ENCODE peak calls at places on chromosomes 16 and 17, in eight cellular contexts. One of them, this sample, is unnamed.

GRCh38 chr17:18963126-18964017 is 11.4 kb downstream of the SLC5A10 start:
- DNase-seq in NCI-H345: no peak
- DNase-seq in cardiac fibroblast: peak; percentile 5
- DNase-seq in stimulated activated CD4-positive, alpha-beta T cell treated with anti-CD3 and anti-CD28 coated beads, TNF-alpha, amount 100 ng/mL, for 24 hours: no peak
- DNase-seq in fibroblast of mammary gland: peak; percentile 36
- DNase-seq in AG08395: peak; percentile 20
- DNase-seq in upper lobe of right lung: no peak
- DNase-seq in DMS153: no peak
- DNase-seq in this sample: no peak

GRCh38 chr17:77308768-77309726 is 168.3 kb downstream of the SEC14L1 start:
- DNase-seq in stimulated activated CD4-positive, alpha-beta T cell treated with anti-CD3 and anti-CD28 coated beads, TNF-alpha, amount 100 ng/mL, for 24 hours: no peak
- DNase-seq in AG08395: peak; percentile 88
- DNase-seq in DMS153: no peak
- DNase-seq in NCI-H345: no peak
- DNase-seq in cardiac fibroblast: peak; percentile 78
- DNase-seq in fibroblast of mammary gland: peak; percentile 90
- DNase-seq in upper lobe of right lung: peak; percentile 78
- DNase-seq in this sample: no peak

GRCh38 chr17:39095309-39095686 is 56.1 kb downstream of the PLXDC1 start:
- DNase-seq in cardiac fibroblast: peak; percentile 57
- DNase-seq in DMS153: no peak
- DNase-seq in fibroblast of mammary gland: peak; percentile 30
- DNase-seq in AG08395: peak; percentile 75
- DNase-seq in upper lobe of right lung: no peak
- DNase-seq in stimulated activated CD4-positive, alpha-beta T cell treated with anti-CD3 and anti-CD28 coated beads, TNF-alpha, amount 100 ng/mL, for 24 hours: no peak
- DNase-seq in NCI-H345: no peak
- DNase-seq in this sample: no peak

GRCh38 chr16:3023415-3023668 is 400 bp downstream of the HCFC1R1 start:
- DNase-seq in NCI-H345: peak; percentile 59
- DNase-seq in fibroblast of mammary gland: peak; percentile 74
- DNase-seq in upper lobe of right lung: no peak
- DNase-seq in stimulated activated CD4-positive, alpha-beta T cell treated with anti-CD3 and anti-CD28 coated beads, TNF-alpha, amount 100 ng/mL, for 24 hours: no peak
- DNase-seq in AG08395: peak; percentile 64
- DNase-seq in cardiac fibroblast: peak; percentile 82
- DNase-seq in DMS153: no peak
- DNase-seq in this sample: no peak

GRCh38 chr17:6780886-6781285 is 4.9 kb downstream of the FBXO39 start:
- DNase-seq in cardiac fibroblast: no peak
- DNase-seq in fibroblast of mammary gland: no peak
- DNase-seq in upper lobe of right lung: no peak
- DNase-seq in stimulated activated CD4-positive, alpha-beta T cell treated with anti-CD3 and anti-CD28 coated beads, TNF-alpha, amount 100 ng/mL, for 24 hours: no peak
- DNase-seq in DMS153: no peak
- DNase-seq in NCI-H345: no peak
- DNase-seq in AG08395: no peak
- DNase-seq in this sample: no peak

GRCh38 chr16:89093602-89094251 is at the start of gene ACSF3:
- DNase-seq in upper lobe of right lung: peak; percentile 86
- DNase-seq in cardiac fibroblast: peak; percentile 46
- DNase-seq in AG08395: peak; percentile 88
- DNase-seq in fibroblast of mammary gland: peak; percentile 45
- DNase-seq in stimulated activated CD4-positive, alpha-beta T cell treated with anti-CD3 and anti-CD28 coated beads, TNF-alpha, amount 100 ng/mL, for 24 hours: peak; percentile 55
- DNase-seq in DMS153: no peak
- DNase-seq in NCI-H345: peak; percentile 42
- DNase-seq in this sample: no peak

GRCh38 chr17:7426896-7427488 is 1.6 kb downstream of the SPEM2 start:
- DNase-seq in upper lobe of right lung: no peak
- DNase-seq in fibroblast of mammary gland: no peak
- DNase-seq in cardiac fibroblast: no peak
- DNase-seq in NCI-H345: no peak
- DNase-seq in DMS153: no peak
- DNase-seq in stimulated activated CD4-positive, alpha-beta T cell treated with anti-CD3 and anti-CD28 coated beads, TNF-alpha, amount 100 ng/mL, for 24 hours: no peak
- DNase-seq in AG08395: no peak
- DNase-seq in this sample: no peak

GRCh38 chr16:29757950-29758466 is 12.2 kb upstream of the C16orf54 start:
- DNase-seq in DMS153: no peak
- DNase-seq in upper lobe of right lung: no peak
- DNase-seq in AG08395: no peak
- DNase-seq in cardiac fibroblast: peak; percentile 51
- DNase-seq in stimulated activated CD4-positive, alpha-beta T cell treated with anti-CD3 and anti-CD28 coated beads, TNF-alpha, amount 100 ng/mL, for 24 hours: no peak
- DNase-seq in fibroblast of mammary gland: peak; percentile 56
- DNase-seq in NCI-H345: no peak
- DNase-seq in this sample: no peak

GRCh38 chr16:1752853-1753252 is 18.5 kb downstream of the NME3 start:
- DNase-seq in DMS153: no peak
- DNase-seq in fibroblast of mammary gland: no peak
- DNase-seq in stimulated activated CD4-positive, alpha-beta T cell treated with anti-CD3 and anti-CD28 coated beads, TNF-alpha, amount 100 ng/mL, for 24 hours: no peak
- DNase-seq in upper lobe of right lung: no peak
- DNase-seq in AG08395: no peak
- DNase-seq in cardiac fibroblast: no peak
- DNase-seq in NCI-H345: no peak
- DNase-seq in this sample: no peak

GRCh38 chr16:61858996-61859395 is 177.2 kb downstream of the CDH8 start:
- DNase-seq in stimulated activated CD4-positive, alpha-beta T cell treated with anti-CD3 and anti-CD28 coated beads, TNF-alpha, amount 100 ng/mL, for 24 hours: no peak
- DNase-seq in cardiac fibroblast: peak; percentile 66
- DNase-seq in AG08395: peak; percentile 61
- DNase-seq in fibroblast of mammary gland: no peak
- DNase-seq in DMS153: no peak
- DNase-seq in NCI-H345: no peak
- DNase-seq in upper lobe of right lung: no peak
- DNase-seq in this sample: no peak

GRCh38 chr17:73630531-73630930 is 13.7 kb downstream of the SDK2 start:
- DNase-seq in stimulated activated CD4-positive, alpha-beta T cell treated with anti-CD3 and anti-CD28 coated beads, TNF-alpha, amount 100 ng/mL, for 24 hours: no peak
- DNase-seq in AG08395: no peak
- DNase-seq in cardiac fibroblast: no peak
- DNase-seq in NCI-H345: no peak
- DNase-seq in upper lobe of right lung: peak; percentile 45
- DNase-seq in DMS153: no peak
- DNase-seq in fibroblast of mammary gland: no peak
- DNase-seq in this sample: no peak

GRCh38 chr17:32998893-32999240 is 7.2 kb downstream of the SPACA3 start:
- DNase-seq in cardiac fibroblast: peak; percentile 61
- DNase-seq in NCI-H345: no peak
- DNase-seq in DMS153: no peak
- DNase-seq in AG08395: peak; percentile 81
- DNase-seq in upper lobe of right lung: no peak
- DNase-seq in stimulated activated CD4-positive, alpha-beta T cell treated with anti-CD3 and anti-CD28 coated beads, TNF-alpha, amount 100 ng/mL, for 24 hours: no peak
- DNase-seq in fibroblast of mammary gland: peak; percentile 72
- DNase-seq in this sample: no peak

GRCh38 chr17:76811028-76811427 is 57.2 kb upstream of the MGAT5B start:
- DNase-seq in upper lobe of right lung: no peak
- DNase-seq in stimulated activated CD4-positive, alpha-beta T cell treated with anti-CD3 and anti-CD28 coated beads, TNF-alpha, amount 100 ng/mL, for 24 hours: no peak
- DNase-seq in NCI-H345: peak; percentile 55
- DNase-seq in DMS153: no peak
- DNase-seq in cardiac fibroblast: no peak
- DNase-seq in AG08395: no peak
- DNase-seq in fibroblast of mammary gland: no peak
- DNase-seq in this sample: peak; percentile 42

GRCh38 chr16:75340715-75341500 is 89.5 kb upstream of the BCAR1 start:
- DNase-seq in AG08395: peak; percentile 46
- DNase-seq in NCI-H345: no peak
- DNase-seq in DMS153: no peak
- DNase-seq in cardiac fibroblast: peak; percentile 37
- DNase-seq in upper lobe of right lung: no peak
- DNase-seq in fibroblast of mammary gland: peak; percentile 26
- DNase-seq in stimulated activated CD4-positive, alpha-beta T cell treated with anti-CD3 and anti-CD28 coated beads, TNF-alpha, amount 100 ng/mL, for 24 hours: no peak
- DNase-seq in this sample: no peak

GRCh38 chr16:11796227-11797165 is 562 bp downstream of the ZC3H7A start:
- DNase-seq in upper lobe of right lung: peak; percentile 85
- DNase-seq in stimulated activated CD4-positive, alpha-beta T cell treated with anti-CD3 and anti-CD28 coated beads, TNF-alpha, amount 100 ng/mL, for 24 hours: no peak
- DNase-seq in cardiac fibroblast: peak; percentile 57
- DNase-seq in NCI-H345: peak; percentile 12
- DNase-seq in DMS153: no peak
- DNase-seq in AG08395: peak; percentile 56
- DNase-seq in fibroblast of mammary gland: peak; percentile 46
- DNase-seq in this sample: no peak

GRCh38 chr17:30021708-30022317 is 80.4 kb downstream of the EFCAB5 start:
- DNase-seq in cardiac fibroblast: peak; percentile 73
- DNase-seq in upper lobe of right lung: no peak
- DNase-seq in DMS153: no peak
- DNase-seq in NCI-H345: peak; percentile 53
- DNase-seq in AG08395: peak; percentile 64
- DNase-seq in stimulated activated CD4-positive, alpha-beta T cell treated with anti-CD3 and anti-CD28 coated beads, TNF-alpha, amount 100 ng/mL, for 24 hours: peak; percentile 7
- DNase-seq in fibroblast of mammary gland: peak; percentile 61
- DNase-seq in this sample: peak; percentile 57

GRCh38 chr16:87945351-87946042 is 5.7 kb upstream of the BANP start:
- DNase-seq in cardiac fibroblast: peak; percentile 69
- DNase-seq in stimulated activated CD4-positive, alpha-beta T cell treated with anti-CD3 and anti-CD28 coated beads, TNF-alpha, amount 100 ng/mL, for 24 hours: no peak
- DNase-seq in fibroblast of mammary gland: peak; percentile 87
- DNase-seq in upper lobe of right lung: peak; percentile 89
- DNase-seq in NCI-H345: peak; percentile 91
- DNase-seq in AG08395: no peak
- DNase-seq in DMS153: peak; percentile 80
- DNase-seq in this sample: peak; percentile 69

GRCh38 chr17:1076299-1076981 is 79.5 kb downstream of the TIMM22 start:
- DNase-seq in NCI-H345: no peak
- DNase-seq in stimulated activated CD4-positive, alpha-beta T cell treated with anti-CD3 and anti-CD28 coated beads, TNF-alpha, amount 100 ng/mL, for 24 hours: no peak
- DNase-seq in fibroblast of mammary gland: no peak
- DNase-seq in upper lobe of right lung: no peak
- DNase-seq in DMS153: no peak
- DNase-seq in AG08395: no peak
- DNase-seq in cardiac fibroblast: no peak
- DNase-seq in this sample: no peak

GRCh38 chr17:35460354-35460851 is 11.8 kb upstream of the SLFN13 start:
- DNase-seq in NCI-H345: peak; percentile 42
- DNase-seq in stimulated activated CD4-positive, alpha-beta T cell treated with anti-CD3 and anti-CD28 coated beads, TNF-alpha, amount 100 ng/mL, for 24 hours: no peak
- DNase-seq in AG08395: no peak
- DNase-seq in fibroblast of mammary gland: no peak
- DNase-seq in cardiac fibroblast: no peak
- DNase-seq in upper lobe of right lung: peak; percentile 90
- DNase-seq in DMS153: no peak
- DNase-seq in this sample: no peak

GRCh38 chr16:53773150-53773846 is 69.3 kb downstream of the FTO start:
- DNase-seq in NCI-H345: peak; percentile 62
- DNase-seq in cardiac fibroblast: peak; percentile 90
- DNase-seq in AG08395: peak; percentile 69
- DNase-seq in stimulated activated CD4-positive, alpha-beta T cell treated with anti-CD3 and anti-CD28 coated beads, TNF-alpha, amount 100 ng/mL, for 24 hours: no peak
- DNase-seq in fibroblast of mammary gland: peak; percentile 79
- DNase-seq in DMS153: peak; percentile 44
- DNase-seq in upper lobe of right lung: no peak
- DNase-seq in this sample: peak; percentile 87

GRCh38 chr16:4911831-4912422 is 25.0 kb downstream of the PPL start:
- DNase-seq in cardiac fibroblast: peak; percentile 44
- DNase-seq in DMS153: no peak
- DNase-seq in upper lobe of right lung: no peak
- DNase-seq in NCI-H345: no peak
- DNase-seq in stimulated activated CD4-positive, alpha-beta T cell treated with anti-CD3 and anti-CD28 coated beads, TNF-alpha, amount 100 ng/mL, for 24 hours: no peak
- DNase-seq in fibroblast of mammary gland: no peak
- DNase-seq in AG08395: no peak
- DNase-seq in this sample: no peak

GRCh38 chr17:21505819-21506815 is 130.0 kb downstream of the KCNJ12 start:
- DNase-seq in DMS153: no peak
- DNase-seq in cardiac fibroblast: no peak
- DNase-seq in AG08395: no peak
- DNase-seq in fibroblast of mammary gland: no peak
- DNase-seq in stimulated activated CD4-positive, alpha-beta T cell treated with anti-CD3 and anti-CD28 coated beads, TNF-alpha, amount 100 ng/mL, for 24 hours: no peak
- DNase-seq in upper lobe of right lung: no peak
- DNase-seq in NCI-H345: no peak
- DNase-seq in this sample: no peak

GRCh38 chr17:45999900-46000290 is 845 bp downstream of the STH start:
- DNase-seq in AG08395: no peak
- DNase-seq in cardiac fibroblast: no peak
- DNase-seq in upper lobe of right lung: no peak
- DNase-seq in DMS153: no peak
- DNase-seq in fibroblast of mammary gland: no peak
- DNase-seq in NCI-H345: no peak
- DNase-seq in stimulated activated CD4-positive, alpha-beta T cell treated with anti-CD3 and anti-CD28 coated beads, TNF-alpha, amount 100 ng/mL, for 24 hours: no peak
- DNase-seq in this sample: no peak

GRCh38 chr16:65038125-65038524 is 83.7 kb downstream of the CDH11 start:
- DNase-seq in NCI-H345: no peak
- DNase-seq in upper lobe of right lung: no peak
- DNase-seq in DMS153: no peak
- DNase-seq in cardiac fibroblast: no peak
- DNase-seq in fibroblast of mammary gland: no peak
- DNase-seq in stimulated activated CD4-positive, alpha-beta T cell treated with anti-CD3 and anti-CD28 coated beads, TNF-alpha, amount 100 ng/mL, for 24 hours: no peak
- DNase-seq in AG08395: no peak
- DNase-seq in this sample: no peak

GRCh38 chr16:23152386-23153178 is 3.3 kb upstream of the USP31 start:
- DNase-seq in fibroblast of mammary gland: no peak
- DNase-seq in AG08395: no peak
- DNase-seq in cardiac fibroblast: no peak
- DNase-seq in DMS153: no peak
- DNase-seq in upper lobe of right lung: no peak
- DNase-seq in NCI-H345: no peak
- DNase-seq in stimulated activated CD4-positive, alpha-beta T cell treated with anti-CD3 and anti-CD28 coated beads, TNF-alpha, amount 100 ng/mL, for 24 hours: no peak
- DNase-seq in this sample: no peak

GRCh38 chr16:83814654-83814985 is 6.8 kb downstream of the HSBP1 start:
- DNase-seq in DMS153: no peak
- DNase-seq in cardiac fibroblast: no peak
- DNase-seq in AG08395: peak; percentile 56
- DNase-seq in NCI-H345: no peak
- DNase-seq in upper lobe of right lung: no peak
- DNase-seq in fibroblast of mammary gland: no peak
- DNase-seq in stimulated activated CD4-positive, alpha-beta T cell treated with anti-CD3 and anti-CD28 coated beads, TNF-alpha, amount 100 ng/mL, for 24 hours: no peak
- DNase-seq in this sample: no peak

GRCh38 chr16:66342294-66342900 is 24.1 kb upstream of the CDH5 start:
- DNase-seq in stimulated activated CD4-positive, alpha-beta T cell treated with anti-CD3 and anti-CD28 coated beads, TNF-alpha, amount 100 ng/mL, for 24 hours: no peak
- DNase-seq in fibroblast of mammary gland: peak; percentile 16
- DNase-seq in AG08395: peak; percentile 52
- DNase-seq in upper lobe of right lung: peak; percentile 63
- DNase-seq in DMS153: no peak
- DNase-seq in cardiac fibroblast: peak; percentile 31
- DNase-seq in NCI-H345: no peak
- DNase-seq in this sample: no peak

GRCh38 chr17:4097165-4097960 is 45.5 kb downstream of the ZZEF1 start:
- DNase-seq in fibroblast of mammary gland: no peak
- DNase-seq in upper lobe of right lung: no peak
- DNase-seq in stimulated activated CD4-positive, alpha-beta T cell treated with anti-CD3 and anti-CD28 coated beads, TNF-alpha, amount 100 ng/mL, for 24 hours: no peak
- DNase-seq in AG08395: no peak
- DNase-seq in cardiac fibroblast: no peak
- DNase-seq in NCI-H345: no peak
- DNase-seq in DMS153: no peak
- DNase-seq in this sample: no peak

GRCh38 chr17:81254955-81255717 is 16.0 kb downstream of the NDUFAF8 start:
- DNase-seq in cardiac fibroblast: peak; percentile 78
- DNase-seq in DMS153: peak; percentile 87
- DNase-seq in NCI-H345: no peak
- DNase-seq in fibroblast of mammary gland: peak; percentile 68
- DNase-seq in AG08395: peak; percentile 82
- DNase-seq in stimulated activated CD4-positive, alpha-beta T cell treated with anti-CD3 and anti-CD28 coated beads, TNF-alpha, amount 100 ng/mL, for 24 hours: no peak
- DNase-seq in upper lobe of right lung: peak; percentile 97
- DNase-seq in this sample: peak; percentile 1

GRCh38 chr17:17951524-17951923 is 20.7 kb downstream of the TOM1L2 start:
- DNase-seq in stimulated activated CD4-positive, alpha-beta T cell treated with anti-CD3 and anti-CD28 coated beads, TNF-alpha, amount 100 ng/mL, for 24 hours: no peak
- DNase-seq in DMS153: no peak
- DNase-seq in cardiac fibroblast: no peak
- DNase-seq in AG08395: no peak
- DNase-seq in NCI-H345: no peak
- DNase-seq in upper lobe of right lung: no peak
- DNase-seq in fibroblast of mammary gland: no peak
- DNase-seq in this sample: no peak

GRCh38 chr17:77875051-77875780 is 83.3 kb upstream of the TNRC6C start:
- DNase-seq in AG08395: peak; percentile 88
- DNase-seq in DMS153: no peak
- DNase-seq in fibroblast of mammary gland: no peak
- DNase-seq in upper lobe of right lung: no peak
- DNase-seq in NCI-H345: no peak
- DNase-seq in stimulated activated CD4-positive, alpha-beta T cell treated with anti-CD3 and anti-CD28 coated beads, TNF-alpha, amount 100 ng/mL, for 24 hours: no peak
- DNase-seq in cardiac fibroblast: no peak
- DNase-seq in this sample: no peak

GRCh38 chr17:19709841-19710240 is 6.5 kb downstream of the SLC47A2 start:
- DNase-seq in cardiac fibroblast: no peak
- DNase-seq in upper lobe of right lung: no peak
- DNase-seq in stimulated activated CD4-positive, alpha-beta T cell treated with anti-CD3 and anti-CD28 coated beads, TNF-alpha, amount 100 ng/mL, for 24 hours: no peak
- DNase-seq in DMS153: no peak
- DNase-seq in NCI-H345: no peak
- DNase-seq in fibroblast of mammary gland: no peak
- DNase-seq in AG08395: no peak
- DNase-seq in this sample: no peak

GRCh38 chr17:199195-199604 is 17.8 kb upstream of the DOC2B start:
- DNase-seq in NCI-H345: no peak
- DNase-seq in cardiac fibroblast: no peak
- DNase-seq in upper lobe of right lung: no peak
- DNase-seq in DMS153: no peak
- DNase-seq in stimulated activated CD4-positive, alpha-beta T cell treated with anti-CD3 and anti-CD28 coated beads, TNF-alpha, amount 100 ng/mL, for 24 hours: no peak
- DNase-seq in AG08395: no peak
- DNase-seq in fibroblast of mammary gland: no peak
- DNase-seq in this sample: no peak